ENCODE peak calls at places on chromosome 13, in seven cellular contexts. One of them, this sample, is unnamed.

GRCh38 chr13:71015516-71015915 is 851.5 kb downstream of the DACH1 start:
- DNase-seq in A673: no peak
- DNase-seq in heart left ventricle: no peak
- DNase-seq in neural crest cell: no peak
- DNase-seq in GM23338: no peak
- DNase-seq in foreskin fibroblast: no peak
- DNase-seq in gastrocnemius medialis: no peak
- DNase-seq in this sample: no peak

GRCh38 chr13:24505256-24505655 is 7.3 kb downstream of the PARP4 start:
- DNase-seq in A673: no peak
- DNase-seq in heart left ventricle: no peak
- DNase-seq in neural crest cell: no peak
- DNase-seq in GM23338: no peak
- DNase-seq in foreskin fibroblast: no peak
- DNase-seq in gastrocnemius medialis: no peak
- DNase-seq in this sample: no peak

GRCh38 chr13:100510208-100510997 is 78.2 kb downstream of the GGACT start:
- DNase-seq in A673: no peak
- DNase-seq in heart left ventricle: no peak
- DNase-seq in neural crest cell: no peak
- DNase-seq in GM23338: peak; percentile 71
- DNase-seq in foreskin fibroblast: no peak
- DNase-seq in gastrocnemius medialis: no peak
- DNase-seq in this sample: no peak

GRCh38 chr13:49791214-49791752 is 1.2 kb downstream of the KPNA3 start:
- DNase-seq in A673: peak; percentile 7
- DNase-seq in heart left ventricle: no peak
- DNase-seq in neural crest cell: no peak
- DNase-seq in GM23338: peak; percentile 51
- DNase-seq in foreskin fibroblast: no peak
- DNase-seq in gastrocnemius medialis: peak; percentile 20
- DNase-seq in this sample: no peak

GRCh38 chr13:48542581-48543341 is 9.9 kb upstream of the RCBTB2 start:
- DNase-seq in A673: peak; percentile 18
- DNase-seq in heart left ventricle: peak; percentile 64
- DNase-seq in neural crest cell: peak; percentile 36
- DNase-seq in GM23338: peak; percentile 64
- DNase-seq in foreskin fibroblast: no peak
- DNase-seq in gastrocnemius medialis: peak; percentile 79
- DNase-seq in this sample: no peak

GRCh38 chr13:23960566-23961156 is 63.4 kb upstream of the C1QTNF9B start:
- DNase-seq in A673: peak; percentile 57
- DNase-seq in heart left ventricle: no peak
- DNase-seq in neural crest cell: no peak
- DNase-seq in GM23338: peak; percentile 80
- DNase-seq in foreskin fibroblast: peak; percentile 27
- DNase-seq in gastrocnemius medialis: no peak
- DNase-seq in this sample: no peak

GRCh38 chr13:101474419-101474957 is 22.0 kb downstream of the ITGBL1 start:
- DNase-seq in A673: peak; percentile 60
- DNase-seq in heart left ventricle: no peak
- DNase-seq in neural crest cell: peak; percentile 6
- DNase-seq in GM23338: peak; percentile 79
- DNase-seq in foreskin fibroblast: no peak
- DNase-seq in gastrocnemius medialis: no peak
- DNase-seq in this sample: no peak

GRCh38 chr13:34048652-34049051 is 230.7 kb downstream of the RFC3 start:
- DNase-seq in A673: no peak
- DNase-seq in heart left ventricle: no peak
- DNase-seq in neural crest cell: no peak
- DNase-seq in GM23338: no peak
- DNase-seq in foreskin fibroblast: no peak
- DNase-seq in gastrocnemius medialis: no peak
- DNase-seq in this sample: no peak

GRCh38 chr13:70708744-70709143 is 600.5 kb upstream of the KLHL1 start:
- DNase-seq in A673: no peak
- DNase-seq in heart left ventricle: no peak
- DNase-seq in neural crest cell: no peak
- DNase-seq in GM23338: no peak
- DNase-seq in foreskin fibroblast: no peak
- DNase-seq in gastrocnemius medialis: no peak
- DNase-seq in this sample: no peak

GRCh38 chr13:91134773-91135124 is 212.7 kb upstream of the MIR17HG start:
- DNase-seq in A673: no peak
- DNase-seq in heart left ventricle: no peak
- DNase-seq in neural crest cell: no peak
- DNase-seq in GM23338: no peak
- DNase-seq in foreskin fibroblast: no peak
- DNase-seq in gastrocnemius medialis: no peak
- DNase-seq in this sample: no peak

GRCh38 chr13:110379905-110380341 is 72.8 kb downstream of the COL4A2 start:
- DNase-seq in A673: peak; percentile 77
- DNase-seq in heart left ventricle: no peak
- DNase-seq in neural crest cell: no peak
- DNase-seq in GM23338: peak; percentile 35
- DNase-seq in foreskin fibroblast: peak; percentile 68
- DNase-seq in gastrocnemius medialis: no peak
- DNase-seq in this sample: no peak

GRCh38 chr13:34156841-34157365 is 339.0 kb downstream of the RFC3 start:
- DNase-seq in A673: peak; percentile 65
- DNase-seq in heart left ventricle: peak; percentile 29
- DNase-seq in neural crest cell: no peak
- DNase-seq in GM23338: no peak
- DNase-seq in foreskin fibroblast: peak; percentile 93
- DNase-seq in gastrocnemius medialis: no peak
- DNase-seq in this sample: no peak

GRCh38 chr13:79710376-79710775 is 229.4 kb downstream of the NDFIP2 start:
- DNase-seq in A673: peak; percentile 85
- DNase-seq in heart left ventricle: no peak
- DNase-seq in neural crest cell: no peak
- DNase-seq in GM23338: no peak
- DNase-seq in foreskin fibroblast: peak; percentile 18
- DNase-seq in gastrocnemius medialis: no peak
- DNase-seq in this sample: no peak

GRCh38 chr13:106867249-106867648 is 299.3 kb upstream of the ARGLU1 start:
- DNase-seq in A673: peak; percentile 5
- DNase-seq in heart left ventricle: no peak
- DNase-seq in neural crest cell: peak; percentile 20
- DNase-seq in GM23338: peak; percentile 16
- DNase-seq in foreskin fibroblast: no peak
- DNase-seq in gastrocnemius medialis: no peak
- DNase-seq in this sample: no peak

GRCh38 chr13:52974711-52975110 is 53.9 kb upstream of the OLFM4 start:
- DNase-seq in A673: no peak
- DNase-seq in heart left ventricle: no peak
- DNase-seq in neural crest cell: no peak
- DNase-seq in GM23338: no peak
- DNase-seq in foreskin fibroblast: no peak
- DNase-seq in gastrocnemius medialis: no peak
- DNase-seq in this sample: no peak

GRCh38 chr13:40589285-40590109 is 76.9 kb downstream of the FOXO1 start:
- DNase-seq in A673: peak; percentile 49
- DNase-seq in heart left ventricle: peak; percentile 56
- DNase-seq in neural crest cell: no peak
- DNase-seq in GM23338: no peak
- DNase-seq in foreskin fibroblast: peak; percentile 67
- DNase-seq in gastrocnemius medialis: peak; percentile 74
- DNase-seq in this sample: no peak

GRCh38 chr13:23141964-23142363 is 38.8 kb upstream of the SGCG start:
- DNase-seq in A673: no peak
- DNase-seq in heart left ventricle: no peak
- DNase-seq in neural crest cell: no peak
- DNase-seq in GM23338: no peak
- DNase-seq in foreskin fibroblast: no peak
- DNase-seq in gastrocnemius medialis: no peak
- DNase-seq in this sample: no peak

GRCh38 chr13:69580255-69580654 is 527.4 kb upstream of the ATXN8OS start:
- DNase-seq in A673: no peak
- DNase-seq in heart left ventricle: no peak
- DNase-seq in neural crest cell: no peak
- DNase-seq in GM23338: peak; percentile 28
- DNase-seq in foreskin fibroblast: no peak
- DNase-seq in gastrocnemius medialis: no peak
- DNase-seq in this sample: no peak

DNA sequence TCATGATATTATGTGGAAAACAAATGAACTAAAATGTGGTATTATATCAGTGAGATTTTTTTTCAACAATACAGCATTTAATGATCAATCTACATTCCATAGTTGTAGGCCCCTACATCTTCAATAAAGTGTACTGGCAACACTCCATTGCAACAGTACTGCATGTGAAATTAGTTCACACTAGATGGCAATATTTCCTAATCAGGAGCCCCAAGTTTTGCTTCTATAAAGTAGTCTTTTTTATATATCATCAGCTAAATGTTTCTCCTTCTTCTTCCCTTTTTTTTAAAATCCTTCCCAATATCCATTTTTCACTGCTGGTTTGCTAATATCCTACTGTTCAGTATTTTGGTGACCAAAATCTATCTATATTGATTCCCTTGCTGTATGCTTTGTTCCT is 528.3 kb upstream of the ATXN8OS start:
- DNase-seq in A673: peak; percentile 1
- DNase-seq in heart left ventricle: no peak
- DNase-seq in neural crest cell: no peak
- DNase-seq in GM23338: peak; percentile 28
- DNase-seq in foreskin fibroblast: no peak
- DNase-seq in gastrocnemius medialis: no peak
- DNase-seq in this sample: no peak
- TF ChIP-seq CTCF in A673: peak; percentile 31
- TF ChIP-seq CTCF in heart left ventricle: no peak
- TF ChIP-seq CTCF in neural crest cell: peak; percentile 57
- TF ChIP-seq CTCF in GM23338: peak; percentile 54
- TF ChIP-seq CTCF in foreskin fibroblast: no peak
- TF ChIP-seq CTCF in gastrocnemius medialis: no peak
- TF ChIP-seq CTCF in this sample: peak; percentile 46

GRCh38 chr13:21603531-21604448 is at the start of gene MICU2:
- DNase-seq in A673: peak; percentile 96
- DNase-seq in heart left ventricle: peak; percentile 95
- DNase-seq in neural crest cell: peak; percentile 84
- DNase-seq in GM23338: peak; percentile 97
- DNase-seq in foreskin fibroblast: peak; percentile 93
- DNase-seq in gastrocnemius medialis: peak; percentile 75
- DNase-seq in this sample: peak; percentile 94
- TF ChIP-seq CTCF in A673: no peak
- TF ChIP-seq CTCF in heart left ventricle: no peak
- TF ChIP-seq CTCF in neural crest cell: no peak
- TF ChIP-seq CTCF in GM23338: no peak
- TF ChIP-seq CTCF in foreskin fibroblast: no peak
- TF ChIP-seq CTCF in gastrocnemius medialis: peak; percentile 34
- TF ChIP-seq CTCF in this sample: peak; percentile 33

DNA sequence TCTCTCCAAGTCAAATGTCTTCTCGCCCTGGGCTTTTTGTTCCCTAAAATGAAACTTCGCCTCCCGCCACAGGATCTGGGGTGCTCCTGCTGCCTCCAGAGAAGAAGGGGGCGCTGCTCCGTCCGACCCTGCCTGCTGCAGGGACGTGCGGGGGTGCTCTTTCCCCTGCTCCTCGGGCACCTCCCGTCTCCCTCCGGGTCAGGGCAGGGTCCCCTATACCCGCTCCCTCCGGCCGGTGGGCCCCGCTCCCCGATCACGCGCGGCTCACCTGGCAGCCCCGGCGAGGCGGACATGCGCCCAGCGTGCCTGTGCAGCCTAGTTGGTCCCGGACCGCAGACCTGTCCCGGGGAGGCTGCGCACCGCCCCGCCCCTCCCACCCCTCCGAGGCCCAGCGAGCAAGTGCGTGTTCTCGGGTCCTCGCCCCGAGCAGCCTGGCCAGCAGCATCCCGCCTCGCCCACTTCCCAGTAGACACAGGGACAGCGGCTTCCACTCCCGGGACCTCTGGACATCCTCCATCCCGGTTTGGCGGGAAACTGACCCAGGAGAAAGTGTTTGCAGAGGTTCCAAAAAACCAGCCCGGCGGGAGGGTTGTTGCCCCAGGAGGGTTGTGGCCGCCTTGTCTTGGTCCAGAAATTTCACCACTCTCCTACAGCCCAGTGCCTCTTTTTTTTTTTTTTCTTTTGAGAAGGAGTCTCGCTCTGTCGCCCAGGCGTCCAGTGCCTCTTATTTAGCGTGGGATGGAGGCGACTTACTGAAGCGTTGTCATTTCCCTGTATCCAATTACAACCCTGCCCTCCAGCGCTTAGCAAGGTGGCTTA is at the start of gene OXGR1:
- DNase-seq in A673: no peak
- DNase-seq in heart left ventricle: no peak
- DNase-seq in neural crest cell: peak; percentile 12
- DNase-seq in GM23338: peak; percentile 46
- DNase-seq in foreskin fibroblast: no peak
- DNase-seq in gastrocnemius medialis: no peak
- DNase-seq in this sample: no peak
- TF ChIP-seq CTCF in A673: no peak
- TF ChIP-seq CTCF in heart left ventricle: no peak
- TF ChIP-seq CTCF in neural crest cell: no peak
- TF ChIP-seq CTCF in GM23338: peak; percentile 69
- TF ChIP-seq CTCF in foreskin fibroblast: no peak
- TF ChIP-seq CTCF in gastrocnemius medialis: no peak
- TF ChIP-seq CTCF in this sample: no peak

GRCh38 chr13:85260896-85261295 is 538.3 kb downstream of the SLITRK6 start:
- DNase-seq in A673: no peak
- DNase-seq in heart left ventricle: no peak
- DNase-seq in neural crest cell: no peak
- DNase-seq in GM23338: no peak
- DNase-seq in foreskin fibroblast: no peak
- DNase-seq in gastrocnemius medialis: no peak
- DNase-seq in this sample: no peak
- TF ChIP-seq CTCF in A673: no peak
- TF ChIP-seq CTCF in heart left ventricle: no peak
- TF ChIP-seq CTCF in neural crest cell: no peak
- TF ChIP-seq CTCF in GM23338: no peak
- TF ChIP-seq CTCF in foreskin fibroblast: no peak
- TF ChIP-seq CTCF in gastrocnemius medialis: no peak
- TF ChIP-seq CTCF in this sample: no peak

DNA sequence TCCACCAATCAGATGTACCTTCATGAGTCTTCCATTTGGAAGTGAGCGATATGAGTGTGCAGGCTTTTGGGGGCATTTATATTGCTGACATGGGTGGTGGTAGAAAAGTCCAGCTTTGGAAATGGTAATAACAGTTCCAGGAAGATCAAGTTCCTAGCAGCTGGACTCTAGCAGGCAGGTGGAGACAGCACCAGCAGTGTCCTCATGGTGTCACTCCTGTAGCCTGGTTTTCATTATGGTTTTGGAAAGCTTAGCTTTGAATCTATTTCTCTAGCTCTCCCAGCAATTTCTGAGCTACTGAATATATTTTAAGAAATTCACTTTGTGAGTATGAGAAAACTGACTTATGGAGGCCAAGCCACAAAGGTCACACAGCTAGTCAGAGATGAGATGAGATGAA is 523.2 kb upstream of the HTR2A start:
- DNase-seq in A673: no peak
- DNase-seq in heart left ventricle: no peak
- DNase-seq in neural crest cell: no peak
- DNase-seq in GM23338: no peak
- DNase-seq in foreskin fibroblast: no peak
- DNase-seq in gastrocnemius medialis: no peak
- DNase-seq in this sample: no peak
- TF ChIP-seq CTCF in A673: no peak
- TF ChIP-seq CTCF in heart left ventricle: no peak
- TF ChIP-seq CTCF in neural crest cell: no peak
- TF ChIP-seq CTCF in GM23338: peak; percentile 11
- TF ChIP-seq CTCF in foreskin fibroblast: peak; percentile 2
- TF ChIP-seq CTCF in gastrocnemius medialis: peak; percentile 22
- TF ChIP-seq CTCF in this sample: no peak

GRCh38 chr13:73421310-73421912 is 362.6 kb downstream of the KLF5 start:
- DNase-seq in A673: no peak
- DNase-seq in heart left ventricle: no peak
- DNase-seq in neural crest cell: no peak
- DNase-seq in GM23338: no peak
- DNase-seq in foreskin fibroblast: no peak
- DNase-seq in gastrocnemius medialis: peak; percentile 23
- DNase-seq in this sample: no peak
- TF ChIP-seq CTCF in A673: no peak
- TF ChIP-seq CTCF in heart left ventricle: no peak
- TF ChIP-seq CTCF in neural crest cell: no peak
- TF ChIP-seq CTCF in GM23338: no peak
- TF ChIP-seq CTCF in foreskin fibroblast: no peak
- TF ChIP-seq CTCF in gastrocnemius medialis: no peak
- TF ChIP-seq CTCF in this sample: no peak